ENCODE peak calls at places on chromosomes 1 and 21, in seven cellular contexts. One of them, this sample, is unnamed. For H3K36me3 and H3K4me1, the result is how much of the 10 kb centered on the place peaks cover.

GRCh38 chr1:231216515-231216914 is 24.5 kb upstream of the GNPAT start:
- DNase-seq in heart right ventricle: no peak
- DNase-seq in K562: no peak
- DNase-seq in left ventricle myocardium inferior: no peak
- DNase-seq in transverse colon: peak
- DNase-seq in tibial nerve: no peak
- DNase-seq in naive thymus-derived CD4-positive, alpha-beta T cell: no peak
- DNase-seq in this sample: no peak

GRCh38 chr1:111745670-111746613 is 6.7 kb upstream of the INKA2 start:
- DNase-seq in heart right ventricle: no peak
- DNase-seq in K562: no peak
- DNase-seq in left ventricle myocardium inferior: no peak
- DNase-seq in transverse colon: no peak
- DNase-seq in tibial nerve: no peak
- DNase-seq in naive thymus-derived CD4-positive, alpha-beta T cell: no peak
- DNase-seq in this sample: no peak

GRCh38 chr1:149887456-149888159 is 11.8 kb upstream of the BOLA1 start:
- DNase-seq in heart right ventricle: peak
- DNase-seq in K562: peak
- DNase-seq in left ventricle myocardium inferior: peak
- DNase-seq in transverse colon: peak
- DNase-seq in tibial nerve: peak
- DNase-seq in naive thymus-derived CD4-positive, alpha-beta T cell: peak
- DNase-seq in this sample: peak

GRCh38 chr1:59699227-59699847 is 115.4 kb upstream of the HOOK1 start:
- DNase-seq in heart right ventricle: no peak
- DNase-seq in K562: peak
- DNase-seq in left ventricle myocardium inferior: no peak
- DNase-seq in transverse colon: no peak
- DNase-seq in tibial nerve: no peak
- DNase-seq in naive thymus-derived CD4-positive, alpha-beta T cell: peak
- DNase-seq in this sample: no peak

GRCh38 chr1:117613969-117614865 is 8.4 kb downstream of the TENT5C start:
- DNase-seq in heart right ventricle: no peak
- DNase-seq in K562: peak
- DNase-seq in left ventricle myocardium inferior: no peak
- DNase-seq in transverse colon: no peak
- DNase-seq in tibial nerve: no peak
- DNase-seq in naive thymus-derived CD4-positive, alpha-beta T cell: no peak
- DNase-seq in this sample: no peak

GRCh38 chr1:22925111-22925510 is 47.6 kb downstream of the LACTBL1 start:
- DNase-seq in heart right ventricle: no peak
- DNase-seq in K562: no peak
- DNase-seq in left ventricle myocardium inferior: no peak
- DNase-seq in transverse colon: no peak
- DNase-seq in tibial nerve: no peak
- DNase-seq in naive thymus-derived CD4-positive, alpha-beta T cell: no peak
- DNase-seq in this sample: no peak

GRCh38 chr21:44436958-44437357 is 18.4 kb upstream of the LRRC3 start:
- DNase-seq in heart right ventricle: no peak
- DNase-seq in K562: no peak
- DNase-seq in left ventricle myocardium inferior: peak
- DNase-seq in transverse colon: no peak
- DNase-seq in tibial nerve: no peak
- DNase-seq in naive thymus-derived CD4-positive, alpha-beta T cell: no peak
- DNase-seq in this sample: no peak

GRCh38 chr1:24300971-24301370 is 18.2 kb upstream of the GRHL3 start:
- DNase-seq in heart right ventricle: no peak
- DNase-seq in K562: no peak
- DNase-seq in left ventricle myocardium inferior: no peak
- DNase-seq in transverse colon: no peak
- DNase-seq in tibial nerve: no peak
- DNase-seq in naive thymus-derived CD4-positive, alpha-beta T cell: no peak
- DNase-seq in this sample: no peak

GRCh38 chr21:38982804-38983203 is 177.1 kb downstream of the ETS2 start:
- DNase-seq in heart right ventricle: no peak
- DNase-seq in K562: no peak
- DNase-seq in left ventricle myocardium inferior: no peak
- DNase-seq in transverse colon: no peak
- DNase-seq in tibial nerve: no peak
- DNase-seq in naive thymus-derived CD4-positive, alpha-beta T cell: no peak
- DNase-seq in this sample: no peak

GRCh38 chr1:28232558-28233263 is at the start of gene DNAJC8:
- DNase-seq in heart right ventricle: peak
- DNase-seq in K562: peak
- DNase-seq in left ventricle myocardium inferior: peak
- DNase-seq in transverse colon: peak
- DNase-seq in tibial nerve: peak
- DNase-seq in naive thymus-derived CD4-positive, alpha-beta T cell: peak
- DNase-seq in this sample: peak

GRCh38 chr1:16213013-16213412 is 561 bp upstream of the ARHGEF19 start:
- DNase-seq in heart right ventricle: no peak
- DNase-seq in K562: no peak
- DNase-seq in left ventricle myocardium inferior: no peak
- DNase-seq in transverse colon: no peak
- DNase-seq in tibial nerve: no peak
- DNase-seq in naive thymus-derived CD4-positive, alpha-beta T cell: no peak
- DNase-seq in this sample: no peak

GRCh38 chr21:34260598-34260997 is 103.2 kb upstream of the KCNE2 start:
- DNase-seq in heart right ventricle: no peak
- DNase-seq in K562: no peak
- DNase-seq in left ventricle myocardium inferior: no peak
- DNase-seq in transverse colon: no peak
- DNase-seq in tibial nerve: no peak
- DNase-seq in naive thymus-derived CD4-positive, alpha-beta T cell: no peak
- DNase-seq in this sample: no peak
- H3K36me3 ChIP-seq in heart right ventricle: under half
- H3K36me3 ChIP-seq in K562: under half
- H3K36me3 ChIP-seq in left ventricle myocardium inferior: under half
- H3K36me3 ChIP-seq in transverse colon: under half
- H3K36me3 ChIP-seq in tibial nerve: under half
- H3K36me3 ChIP-seq in naive thymus-derived CD4-positive, alpha-beta T cell: under half
- H3K36me3 ChIP-seq in this sample: under half

GRCh38 chr1:207845109-207845508 is 65.8 kb downstream of the CD34 start:
- DNase-seq in heart right ventricle: no peak
- DNase-seq in K562: no peak
- DNase-seq in left ventricle myocardium inferior: no peak
- DNase-seq in transverse colon: no peak
- DNase-seq in tibial nerve: no peak
- DNase-seq in naive thymus-derived CD4-positive, alpha-beta T cell: no peak
- DNase-seq in this sample: no peak
- H3K4me1 ChIP-seq in heart right ventricle: half or more
- H3K4me1 ChIP-seq in K562: under half
- H3K4me1 ChIP-seq in left ventricle myocardium inferior: half or more
- H3K4me1 ChIP-seq in transverse colon: under half
- H3K4me1 ChIP-seq in tibial nerve: half or more
- H3K4me1 ChIP-seq in naive thymus-derived CD4-positive, alpha-beta T cell: under half
- H3K4me1 ChIP-seq in this sample: under half

GRCh38 chr1:153426809-153427208 is 10.5 kb downstream of the S100A7A start:
- DNase-seq in heart right ventricle: no peak
- DNase-seq in K562: no peak
- DNase-seq in left ventricle myocardium inferior: no peak
- DNase-seq in transverse colon: no peak
- DNase-seq in tibial nerve: no peak
- DNase-seq in naive thymus-derived CD4-positive, alpha-beta T cell: no peak
- DNase-seq in this sample: no peak
- H3K36me3 ChIP-seq in heart right ventricle: under half
- H3K36me3 ChIP-seq in K562: under half
- H3K36me3 ChIP-seq in left ventricle myocardium inferior: under half
- H3K36me3 ChIP-seq in transverse colon: under half
- H3K36me3 ChIP-seq in tibial nerve: under half
- H3K36me3 ChIP-seq in naive thymus-derived CD4-positive, alpha-beta T cell: under half
- H3K36me3 ChIP-seq in this sample: under half

GRCh38 chr1:1893291-1893985 is 2.6 kb upstream of the GNB1 start:
- DNase-seq in heart right ventricle: no peak
- DNase-seq in K562: no peak
- DNase-seq in left ventricle myocardium inferior: no peak
- DNase-seq in transverse colon: no peak
- DNase-seq in tibial nerve: no peak
- DNase-seq in naive thymus-derived CD4-positive, alpha-beta T cell: no peak
- DNase-seq in this sample: no peak
- H3K4me1 ChIP-seq in heart right ventricle: under half
- H3K4me1 ChIP-seq in K562: half or more
- H3K4me1 ChIP-seq in left ventricle myocardium inferior: half or more
- H3K4me1 ChIP-seq in transverse colon: under half
- H3K4me1 ChIP-seq in tibial nerve: half or more
- H3K4me1 ChIP-seq in naive thymus-derived CD4-positive, alpha-beta T cell: under half
- H3K4me1 ChIP-seq in this sample: under half

GRCh38 chr1:43981135-43981491 is 2.1 kb downstream of the B4GALT2 start:
- DNase-seq in heart right ventricle: no peak
- DNase-seq in K562: no peak
- DNase-seq in left ventricle myocardium inferior: no peak
- DNase-seq in transverse colon: peak
- DNase-seq in tibial nerve: no peak
- DNase-seq in naive thymus-derived CD4-positive, alpha-beta T cell: no peak
- DNase-seq in this sample: no peak
- H3K36me3 ChIP-seq in heart right ventricle: under half
- H3K36me3 ChIP-seq in K562: half or more
- H3K36me3 ChIP-seq in left ventricle myocardium inferior: under half
- H3K36me3 ChIP-seq in transverse colon: under half
- H3K36me3 ChIP-seq in tibial nerve: under half
- H3K36me3 ChIP-seq in naive thymus-derived CD4-positive, alpha-beta T cell: under half
- H3K36me3 ChIP-seq in this sample: under half

GRCh38 chr1:38474738-38475623 is 384.6 kb downstream of the RRAGC start:
- DNase-seq in heart right ventricle: no peak
- DNase-seq in K562: no peak
- DNase-seq in left ventricle myocardium inferior: no peak
- DNase-seq in transverse colon: peak
- DNase-seq in tibial nerve: no peak
- DNase-seq in naive thymus-derived CD4-positive, alpha-beta T cell: peak
- DNase-seq in this sample: no peak

GRCh38 chr1:38476784-38477175 is 382.8 kb downstream of the RRAGC start:
- DNase-seq in heart right ventricle: no peak
- DNase-seq in K562: no peak
- DNase-seq in left ventricle myocardium inferior: no peak
- DNase-seq in transverse colon: no peak
- DNase-seq in tibial nerve: no peak
- DNase-seq in naive thymus-derived CD4-positive, alpha-beta T cell: no peak
- DNase-seq in this sample: no peak

GRCh38 chr1:38475624-38476005 is 384.0 kb downstream of the RRAGC start:
- DNase-seq in heart right ventricle: no peak
- DNase-seq in K562: no peak
- DNase-seq in left ventricle myocardium inferior: no peak
- DNase-seq in transverse colon: no peak
- DNase-seq in tibial nerve: no peak
- DNase-seq in naive thymus-derived CD4-positive, alpha-beta T cell: no peak
- DNase-seq in this sample: no peak

GRCh38 chr1:38476111-38476783 is 383.3 kb downstream of the RRAGC start:
- DNase-seq in heart right ventricle: no peak
- DNase-seq in K562: no peak
- DNase-seq in left ventricle myocardium inferior: no peak
- DNase-seq in transverse colon: no peak
- DNase-seq in tibial nerve: no peak
- DNase-seq in naive thymus-derived CD4-positive, alpha-beta T cell: no peak
- DNase-seq in this sample: no peak

GRCh38 chr1:38477811-38478210 is 381.8 kb downstream of the RRAGC start:
- DNase-seq in heart right ventricle: no peak
- DNase-seq in K562: no peak
- DNase-seq in left ventricle myocardium inferior: no peak
- DNase-seq in transverse colon: no peak
- DNase-seq in tibial nerve: no peak
- DNase-seq in naive thymus-derived CD4-positive, alpha-beta T cell: no peak
- DNase-seq in this sample: no peak
- H3K4me1 ChIP-seq in heart right ventricle: under half
- H3K4me1 ChIP-seq in K562: under half
- H3K4me1 ChIP-seq in left ventricle myocardium inferior: under half
- H3K4me1 ChIP-seq in transverse colon: under half
- H3K4me1 ChIP-seq in tibial nerve: under half
- H3K4me1 ChIP-seq in naive thymus-derived CD4-positive, alpha-beta T cell: under half
- H3K4me1 ChIP-seq in this sample: under half

DNA sequence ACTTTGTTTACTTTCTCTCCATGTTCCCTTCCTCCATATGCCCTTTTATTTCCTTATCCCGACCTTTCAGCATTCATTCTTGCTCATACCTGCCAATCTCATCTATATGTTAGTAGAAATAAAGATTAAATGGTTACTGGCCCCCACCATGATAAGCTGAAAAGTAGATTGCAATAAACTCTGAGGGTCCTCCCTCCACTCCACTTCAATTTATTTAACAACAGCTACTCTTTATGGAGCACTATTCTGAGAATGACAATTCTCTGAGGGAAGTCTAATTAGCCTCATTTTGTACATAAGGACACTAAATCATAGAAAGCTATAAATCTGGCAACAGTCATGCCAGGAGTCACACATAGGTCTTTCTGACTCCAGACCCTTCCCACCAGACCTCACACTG is 28.2 kb downstream of the PALMD start:
- DNase-seq in heart right ventricle: no peak
- DNase-seq in K562: no peak
- DNase-seq in left ventricle myocardium inferior: no peak
- DNase-seq in transverse colon: no peak
- DNase-seq in tibial nerve: no peak
- DNase-seq in naive thymus-derived CD4-positive, alpha-beta T cell: no peak
- DNase-seq in this sample: no peak
- H3K36me3 ChIP-seq in heart right ventricle: under half
- H3K36me3 ChIP-seq in K562: under half
- H3K36me3 ChIP-seq in left ventricle myocardium inferior: half or more
- H3K36me3 ChIP-seq in transverse colon: under half
- H3K36me3 ChIP-seq in tibial nerve: under half
- H3K36me3 ChIP-seq in naive thymus-derived CD4-positive, alpha-beta T cell: under half
- H3K36me3 ChIP-seq in this sample: under half

This sample was measured in thoracic aorta.